ENCODE peak calls at places on chromosomes 2 and 18, in seven cellular contexts. X is activated T-helper 1 cell treated with anti-CD3 and anti-CD28 coated beads, Interleukin-2, amount 50 U/mL, for 16 hours; D is HCT116; M is H1; E is stimulated activated CD4-positive, alpha-beta T cell treated with anti-CD3 and anti-CD28 coated beads, Interleukin-2, amount 100 ng/mL, for 48 hours; O is GM06990; H is neural progenitor cell. J is an unnamed sample.

GRCh38 chr2:180618570-180618969 is 361.8 kb upstream of the UBE2E3 start:
- DNase-seq in X (no peak), D (no peak), M (no peak), E (no peak), O (no peak), H (no peak), J (no peak)

GRCh38 chr2:223586261-223586660 is 15.9 kb downstream of the SCG2 start:
- DNase-seq in X (no peak), D (no peak), M (no peak), E (no peak), O (no peak), H (no peak), J (no peak)

GRCh38 chr2:157596992-157597681 is 31.5 kb downstream of the ACVR1C start:
- DNase-seq in X (peak), D (no peak), M (peak), E (peak), O (peak), H (peak), J (peak)

GRCh38 chr18:37668971-37669747 is 103.6 kb upstream of the CELF4 start:
- DNase-seq in X (no peak), D (no peak), M (no peak), E (no peak), O (no peak), H (peak), J (no peak)

GRCh38 chr2:236512902-236513433 is 56.7 kb upstream of the ACKR3 start:
- DNase-seq in X (peak), D (peak), M (peak), E (peak), O (peak), H (peak), J (peak)

GRCh38 chr18:13440277-13441248 is 222.0 kb downstream of the LDLRAD4 start:
- DNase-seq in X (no peak), D (no peak), M (no peak), E (no peak), O (no peak), H (no peak), J (no peak)

GRCh38 chr18:61955644-61956043 is 62.8 kb upstream of the RNF152 start:
- DNase-seq in X (no peak), D (no peak), M (no peak), E (no peak), O (no peak), H (no peak), J (no peak)

GRCh38 chr2:238134393-238134785 is 4.1 kb upstream of the KLHL30 start:
- DNase-seq in X (no peak), D (no peak), M (no peak), E (no peak), O (no peak), H (no peak), J (no peak)

GRCh38 chr2:101900375-101900774 is 91.4 kb upstream of the IL1R2 start:
- DNase-seq in X (peak), D (no peak), M (no peak), E (peak), O (peak), H (no peak), J (peak)

GRCh38 chr2:79393107-79393506 is 119.7 kb upstream of the CTNNA2 start:
- DNase-seq in X (no peak), D (no peak), M (no peak), E (no peak), O (no peak), H (no peak), J (no peak)

GRCh38 chr2:238263204-238264071 is 23.6 kb upstream of the HES6 start:
- DNase-seq in X (peak), D (peak), M (peak), E (peak), O (no peak), H (peak), J (peak)

GRCh38 chr2:74924463-74925265 is 33.8 kb upstream of the POLE4 start:
- DNase-seq in X (no peak), D (no peak), M (peak), E (no peak), O (no peak), H (no peak), J (no peak)

GRCh38 chr18:51029694-51030536 is at the start of gene SMAD4:
- DNase-seq in X (peak), D (peak), M (peak), E (peak), O (peak), H (peak), J (peak)

J was measured in GM10248.